ENCODE peak calls at places on chromosomes 4 and X, in six cellular contexts. K, V, B, Y, J and U are unnamed samples. For H3K4me1, the result is how much of the 10 kb centered on the place peaks cover.

GRCh38 chr4:176791591-176792347 is 953 bp downstream of the VEGFC start:
- DNase-seq in K (peak), V (peak), B (peak), Y (no peak), J (peak), U (no peak)

GRCh38 chr4:7970031-7970946 is 30.6 kb upstream of the AFAP1 start:
- DNase-seq in K (peak), V (peak), B (no peak), Y (no peak), J (no peak), U (peak)

GRCh38 chr4:81346719-81347118 is 125.0 kb downstream of the RASGEF1B start:
- DNase-seq in K (no peak), V (no peak), B (no peak), Y (no peak), J (no peak), U (no peak)

GRCh38 chr4:128225148-128225547 is 62.5 kb downstream of the PGRMC2 start:
- DNase-seq in K (peak), V (peak), B (no peak), Y (no peak), J (no peak), U (peak)

GRCh38 chrX:102892103-102892502 is 45.0 kb upstream of the RAB40AL start:
- DNase-seq in K (no peak), V (no peak), B (no peak), Y (no peak), J (no peak), U (no peak)

GRCh38 chr4:152283806-152284470 is 252.0 kb downstream of the FBXW7 start:
- DNase-seq in K (peak), V (no peak), B (no peak), Y (no peak), J (no peak), U (no peak)

GRCh38 chr4:95563638-95564337 is 15.0 kb upstream of the UNC5C start:
- DNase-seq in K (no peak), V (no peak), B (no peak), Y (no peak), J (no peak), U (no peak)

GRCh38 chrX:50644496-50644895 is 169.5 kb downstream of the SHROOM4 start:
- DNase-seq in K (no peak), V (no peak), B (no peak), Y (no peak), J (no peak), U (peak)

GRCh38 chrX:110477593-110478228 is 119.1 kb downstream of the RTL9 start:
- DNase-seq in K (no peak), V (no peak), B (no peak), Y (no peak), J (no peak), U (no peak)

GRCh38 chr4:109441858-109442480 is 8.4 kb downstream of the SEC24B start:
- DNase-seq in K (no peak), V (peak), B (no peak), Y (no peak), J (no peak), U (no peak)

GRCh38 chr4:169397762-169398161 is 127.0 kb upstream of the SH3RF1 start:
- DNase-seq in K (peak), V (peak), B (no peak), Y (no peak), J (no peak), U (no peak)

GRCh38 chr4:108620933-108621905 is 843 bp downstream of the RPL34 start:
- DNase-seq in K (peak), V (peak), B (no peak), Y (no peak), J (no peak), U (no peak)

GRCh38 chr4:82798168-82799005 is at the start of gene SCD5:
- DNase-seq in K (peak), V (peak), B (peak), Y (no peak), J (peak), U (peak)

GRCh38 chrX:154482786-154483185 is 3.6 kb downstream of the UBL4A start:
- DNase-seq in K (no peak), V (no peak), B (peak), Y (no peak), J (no peak), U (no peak)

GRCh38 chr4:183097251-183098079 is 1.6 kb upstream of the WWC2 start:
- DNase-seq in K (peak), V (no peak), B (peak), Y (no peak), J (peak), U (no peak)

GRCh38 chrX:40853816-40854123 is 118.4 kb upstream of the MED14 start:
- DNase-seq in K (no peak), V (no peak), B (no peak), Y (no peak), J (no peak), U (no peak)

GRCh38 chrX:154030715-154031305 is 11.1 kb upstream of the IRAK1 start:
- DNase-seq in K (no peak), V (no peak), B (no peak), Y (no peak), J (no peak), U (no peak)

DNA sequence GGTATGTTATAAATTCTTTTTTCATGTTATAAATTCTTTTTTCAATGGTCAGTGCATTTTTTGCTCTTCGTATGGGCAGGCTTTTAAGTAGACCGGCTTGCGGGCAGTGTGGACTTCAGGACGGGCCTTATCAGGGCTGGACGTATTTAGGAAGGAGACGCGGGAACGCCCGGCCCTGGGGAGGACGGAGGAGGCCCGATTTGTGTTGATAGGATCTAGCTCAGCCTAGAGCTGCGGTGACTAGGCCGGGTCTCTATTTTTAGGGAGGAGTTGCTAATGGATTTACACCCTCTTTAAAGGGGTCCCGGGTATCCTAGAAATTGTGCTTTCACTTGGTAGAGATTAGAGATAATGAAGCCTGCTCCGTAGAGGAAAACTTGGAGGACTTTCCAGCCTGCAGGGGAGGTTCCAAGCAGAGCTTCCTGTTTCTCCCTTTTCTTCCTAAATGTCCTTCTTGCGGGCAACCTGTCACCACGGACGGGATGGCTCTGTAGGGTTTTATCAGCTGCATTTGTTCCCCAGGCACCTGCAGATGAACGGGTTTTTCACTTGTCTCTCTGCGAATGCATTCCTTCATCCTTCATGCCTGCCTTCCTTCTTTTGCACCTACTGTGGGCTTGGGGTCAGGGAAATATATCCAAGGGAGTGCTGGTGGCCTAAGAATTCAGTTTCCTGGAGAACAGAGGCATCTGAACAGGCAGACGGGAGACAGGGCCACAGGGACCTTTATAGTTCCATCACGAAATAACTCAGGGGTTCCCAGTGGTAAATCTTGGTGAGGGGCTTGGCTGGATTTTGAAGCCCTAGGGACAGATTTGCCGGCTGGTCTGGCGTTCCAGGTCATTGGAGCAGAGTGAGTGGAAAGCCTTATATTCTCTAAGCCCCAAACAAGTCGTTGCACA is 1.4 kb downstream of the CD99 start:
- DNase-seq in K (no peak), V (peak), B (no peak), Y (no peak), J (no peak), U (peak)
- H3K23ac ChIP-seq in K (peak), V (peak), B (no peak), Y (no peak), J (no peak), U (no peak)

DNA sequence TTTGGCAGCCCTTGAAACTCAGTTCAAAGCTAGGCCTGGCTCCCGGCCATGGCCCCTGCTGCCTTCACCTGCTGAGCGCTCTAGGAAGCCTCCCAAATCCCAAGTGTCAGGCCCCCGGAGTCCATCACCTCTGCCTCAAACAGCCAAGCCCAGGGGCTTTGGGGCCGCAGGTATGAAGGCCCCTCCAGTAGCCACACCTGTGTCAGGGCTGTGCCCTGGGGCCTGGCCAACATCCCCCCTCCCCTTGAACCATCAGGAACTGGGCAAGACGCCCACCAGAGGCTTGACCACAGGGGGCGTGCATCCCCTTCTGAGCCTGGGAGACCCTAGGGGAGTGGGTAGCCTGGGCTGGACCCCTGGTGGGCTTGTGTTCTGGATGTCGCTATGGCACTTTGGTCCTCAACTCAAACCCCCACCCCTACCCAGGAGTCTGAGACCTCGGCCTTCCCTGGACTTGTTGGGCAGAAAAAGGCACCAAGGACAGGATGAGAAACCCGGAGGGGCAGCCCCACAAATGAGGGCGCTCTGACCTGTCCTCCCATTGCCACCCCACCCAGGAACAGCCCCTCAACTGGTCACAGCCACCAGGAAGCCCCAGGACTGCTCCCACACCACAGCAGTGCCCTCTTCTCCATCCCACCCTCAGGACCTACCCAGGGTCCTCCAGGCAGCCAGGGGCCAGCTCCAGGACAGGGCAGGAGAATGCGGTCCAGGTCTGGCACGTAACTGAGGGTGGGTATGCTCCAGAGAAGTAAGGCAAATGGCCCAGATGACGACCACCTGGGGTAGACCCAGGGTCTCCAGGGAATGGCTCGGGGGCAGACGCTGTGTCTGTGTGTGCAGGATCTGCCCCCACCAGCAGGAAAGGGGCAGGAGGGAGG is 4.2 kb upstream of the SLBP start:
- DNase-seq in K (no peak), V (no peak), B (peak), Y (no peak), J (no peak), U (no peak)
- H3K4me1 ChIP-seq in K (under half), V (under half), B (under half), Y (under half), J (under half), U (under half)

GRCh38 chr4:88191404-88191803 is 33.0 kb upstream of the ABCG2 start:
- DNase-seq in K (no peak), V (peak), B (no peak), Y (no peak), J (no peak), U (no peak)
- H2AFZ ChIP-seq in K (no peak), V (no peak), B (no peak), Y (no peak), J (no peak), U (no peak)

DNA sequence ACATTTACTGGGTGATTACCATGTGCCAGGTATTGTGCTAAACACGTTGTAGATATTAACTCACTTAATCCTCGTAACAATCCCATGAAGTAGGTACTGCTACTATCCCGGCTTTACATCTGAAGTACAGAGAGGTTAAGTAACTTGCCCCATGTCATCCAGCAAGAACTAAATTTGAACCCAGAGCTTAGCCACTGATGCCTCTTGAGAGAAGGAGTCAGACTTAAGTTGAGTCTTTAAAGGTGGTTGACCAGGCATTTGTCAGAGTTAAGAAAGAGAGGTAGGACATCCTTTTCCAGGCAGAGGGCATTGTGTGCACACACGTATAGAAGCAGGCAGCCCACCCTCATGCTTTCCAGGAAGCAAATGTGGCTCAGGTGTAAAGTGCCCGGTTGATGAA is 431 bp upstream of the CD38 start:
- DNase-seq in K (no peak), V (no peak), B (no peak), Y (no peak), J (no peak), U (no peak)
- H3K23ac ChIP-seq in K (peak), V (no peak), B (no peak), Y (no peak), J (no peak), U (no peak)

GRCh38 chr4:173522160-173522873 is 7.7 kb downstream of the HAND2 start:
- DNase-seq in K (peak), V (peak), B (peak), Y (no peak), J (no peak), U (peak)
- H3K4me1 ChIP-seq in K (under half), V (under half), B (under half), Y (under half), J (under half), U (under half)

GRCh38 chr4:184455299-184455698 is 19.1 kb downstream of the IRF2 start:
- DNase-seq in K (no peak), V (no peak), B (no peak), Y (no peak), J (no peak), U (no peak)

GRCh38 chr4:184450743-184451142 is 23.6 kb downstream of the IRF2 start:
- DNase-seq in K (no peak), V (no peak), B (no peak), Y (no peak), J (no peak), U (no peak)

GRCh38 chr4:184451726-184452125 is 22.6 kb downstream of the IRF2 start:
- DNase-seq in K (no peak), V (no peak), B (no peak), Y (no peak), J (no peak), U (no peak)

GRCh38 chr4:184456337-184456736 is 18.0 kb downstream of the IRF2 start:
- DNase-seq in K (no peak), V (no peak), B (no peak), Y (no peak), J (no peak), U (no peak)

DNA sequence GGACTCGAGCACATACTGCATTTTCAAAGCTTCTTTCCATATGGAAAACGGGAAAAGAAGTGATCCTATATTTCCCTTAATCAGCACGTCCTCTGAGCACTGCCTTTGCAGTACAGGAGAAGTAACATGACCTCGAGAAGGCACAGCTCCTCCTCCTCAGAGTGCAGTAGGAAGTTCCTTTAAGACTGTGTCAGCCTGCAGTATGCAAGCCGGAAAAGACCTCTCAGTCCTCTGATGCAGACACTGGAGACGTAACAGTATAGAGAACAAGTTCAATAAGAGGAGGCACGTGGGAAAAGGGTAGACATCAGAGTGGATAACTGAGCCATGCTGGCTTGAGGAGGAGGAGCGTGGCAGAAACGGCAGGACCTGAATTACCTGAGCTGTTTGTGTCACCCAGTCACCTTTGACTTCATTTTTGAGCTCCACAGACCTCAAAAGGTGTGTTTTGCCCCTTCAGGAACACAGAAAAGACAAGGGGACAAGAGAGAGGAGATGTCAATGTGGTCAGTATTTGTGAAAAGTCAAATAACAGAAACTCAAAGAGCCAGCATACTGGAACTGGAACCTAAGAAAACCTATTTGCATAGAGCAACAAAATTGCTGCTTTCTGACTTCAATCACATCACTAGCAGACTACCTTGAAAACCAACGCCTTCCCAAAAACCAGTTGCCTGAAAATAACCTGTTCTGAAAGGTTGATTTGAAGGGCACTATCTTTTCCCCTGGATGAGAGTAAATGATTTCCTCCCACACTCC is 20.8 kb downstream of the IRF2 start:
- DNase-seq in K (peak), V (peak), B (no peak), Y (no peak), J (no peak), U (peak)
- H2AFZ ChIP-seq in K (no peak), V (peak), B (no peak), Y (no peak), J (no peak), U (no peak)

GRCh38 chr4:26003072-26003471 is 89.1 kb downstream of the SMIM20 start:
- DNase-seq in K (no peak), V (no peak), B (no peak), Y (no peak), J (no peak), U (no peak)
- H3K23ac ChIP-seq in K (no peak), V (no peak), B (no peak), Y (no peak), J (no peak), U (no peak)

DNA sequence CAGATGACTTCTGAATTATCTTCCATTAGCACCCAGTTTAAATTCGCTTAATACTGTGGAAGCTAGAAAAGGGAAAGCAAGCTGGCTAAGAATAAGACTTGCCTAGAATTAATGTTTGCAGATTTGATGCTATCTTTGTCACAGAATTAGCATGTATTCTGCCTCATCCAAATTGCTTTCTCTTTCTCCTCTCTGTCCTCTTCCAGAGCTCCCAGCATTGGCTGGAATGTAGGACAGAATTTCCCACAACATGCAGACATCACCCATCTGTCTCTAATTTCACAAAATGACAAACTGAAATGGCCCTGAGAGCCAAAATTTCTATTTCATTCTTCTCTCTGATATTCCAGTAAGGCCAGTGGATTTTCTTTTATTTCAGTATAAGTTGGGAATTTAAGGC is 188.9 kb downstream of the RCHY1 start:
- DNase-seq in K (no peak), V (no peak), B (no peak), Y (no peak), J (no peak), U (no peak)
- H3K4me1 ChIP-seq in K (under half), V (under half), B (under half), Y (under half), J (under half), U (under half)